ENCODE peak calls at places on chromosomes 13 and 19, in nine cellular contexts. T, K, G, B, Z, O, W, L and V are unnamed samples.

GRCh38 chr13:102878491-102878890 is 32.7 kb downstream of the ERCC5 start:
- DNase-seq in Z (no peak), W (no peak), T (no peak), B (peak; percentile 30), G (no peak), O (no peak), L (no peak), K (peak; percentile 70), V (no peak)

GRCh38 chr19:15463865-15464371 is 426 bp downstream of the RASAL3 start:
- DNase-seq in Z (peak; percentile 84), K (no peak), W (peak; percentile 20), B (no peak), O (no peak), T (peak; percentile 54), L (peak; percentile 56), G (no peak), V (no peak)

GRCh38 chr13:84377071-84377470 is 494.8 kb upstream of the SLITRK1 start:
- DNase-seq in K (no peak), T (no peak), Z (no peak), O (no peak), L (no peak), W (no peak), G (no peak), B (no peak), V (no peak)

GRCh38 chr13:75685239-75685697 is 49.1 kb downstream of the LMO7 start:
- DNase-seq in O (no peak), Z (no peak), G (no peak), K (peak; percentile 88), B (peak; percentile 72), T (no peak), W (no peak), L (peak; percentile 52), V (no peak)

GRCh38 chr13:106373304-106373988 is 162.0 kb downstream of the EFNB2 start:
- DNase-seq in G (no peak), B (no peak), W (no peak), K (peak; percentile 44), Z (no peak), T (no peak), O (no peak), L (no peak), V (no peak)

GRCh38 chr19:29873024-29873800 is 61.4 kb downstream of the CCNE1 start:
- DNase-seq in O (peak; percentile 77), Z (peak; percentile 92), G (peak; percentile 75), L (peak; percentile 75), B (no peak), T (peak; percentile 83), K (peak; percentile 26), W (no peak), V (peak; percentile 88)

GRCh38 chr19:9857920-9858746 is 23.0 kb downstream of the PIN1 start:
- DNase-seq in L (no peak), O (no peak), Z (peak; percentile 45), B (no peak), G (no peak), T (no peak), K (no peak), W (no peak), V (no peak)

GRCh38 chr19:5466814-5467291 is 11.6 kb downstream of the ZNRF4 start:
- DNase-seq in L (no peak), K (peak; percentile 10), O (no peak), G (no peak), Z (no peak), T (no peak), B (no peak), W (no peak), V (no peak)

GRCh38 chr19:5434351-5434917 is 20.8 kb upstream of the ZNRF4 start:
- DNase-seq in K (no peak), T (no peak), Z (no peak), L (no peak), O (no peak), B (no peak), G (no peak), W (no peak), V (no peak)

GRCh38 chr13:51638497-51638871 is 54.2 kb downstream of the WDFY2 start:
- DNase-seq in O (no peak), K (no peak), G (no peak), B (no peak), T (no peak), L (no peak), W (no peak), Z (no peak), V (no peak)

GRCh38 chr19:17209126-17210036 is 5.8 kb upstream of the USE1 start:
- DNase-seq in W (no peak), T (no peak), B (no peak), O (peak; percentile 45), L (peak; percentile 98), K (peak; percentile 37), G (no peak), Z (peak; percentile 62), V (no peak)

GRCh38 chr19:3813473-3814392 is 27.6 kb upstream of the MATK start:
- DNase-seq in O (no peak), T (no peak), W (no peak), B (no peak), K (no peak), L (peak; percentile 24), G (no peak), Z (no peak), V (no peak)

GRCh38 chr19:48053856-48054255 is 10.0 kb upstream of the CABP5 start:
- DNase-seq in L (no peak), T (no peak), O (no peak), G (no peak), Z (no peak), K (no peak), B (no peak), W (no peak), V (no peak)

GRCh38 chr13:29730253-29730652 is 120.2 kb downstream of the UBL3 start:
- DNase-seq in W (no peak), L (no peak), B (no peak), K (no peak), T (no peak), O (no peak), Z (no peak), G (no peak), V (no peak)
- TF ChIP-seq CTCF in W (no peak), L (peak; percentile 49), B (peak; percentile 10), K (no peak), T (no peak), O (no peak), Z (no peak), G (peak; percentile 15), V (no peak)

GRCh38 chr13:36193151-36193855 is 21.1 kb downstream of the SOHLH2 start:
- DNase-seq in B (no peak), Z (no peak), W (no peak), L (no peak), O (no peak), T (no peak), G (no peak), K (peak; percentile 48), V (no peak)

GRCh38 chr13:36190771-36191170 is 23.6 kb downstream of the SOHLH2 start:
- DNase-seq in O (no peak), W (no peak), Z (no peak), K (peak; percentile 14), B (no peak), T (no peak), G (no peak), L (no peak), V (no peak)

GRCh38 chr13:36188446-36188845 is 25.9 kb downstream of the SOHLH2 start:
- DNase-seq in O (no peak), G (no peak), K (no peak), L (no peak), B (no peak), T (no peak), Z (no peak), W (no peak), V (no peak)

GRCh38 chr13:36192166-36192565 is 22.2 kb downstream of the SOHLH2 start:
- DNase-seq in B (no peak), G (no peak), O (no peak), T (no peak), W (no peak), K (no peak), Z (no peak), L (no peak), V (no peak)
- TF ChIP-seq CTCF in B (no peak), G (no peak), O (no peak), T (no peak), W (no peak), K (no peak), Z (no peak), L (no peak), V (no peak)

GRCh38 chr19:38849746-38850230 is at the start of gene HNRNPL:
- DNase-seq in T (no peak), O (no peak), W (peak; percentile 100), L (no peak), Z (peak; percentile 96), K (no peak), G (peak; percentile 99), B (no peak), V (no peak)

GRCh38 chr19:38851622-38852230 is 1.9 kb upstream of the HNRNPL start:
- DNase-seq in T (peak; percentile 97), G (peak; percentile 87), L (peak; percentile 91), Z (peak; percentile 97), K (peak; percentile 95), O (peak; percentile 96), W (peak; percentile 72), B (peak; percentile 79), V (peak; percentile 97)

GRCh38 chr19:38849147-38849745 is 540 bp downstream of the HNRNPL start:
- DNase-seq in W (peak; percentile 80), K (peak; percentile 96), L (peak; percentile 89), O (peak; percentile 96), G (peak; percentile 96), Z (peak; percentile 97), T (peak; percentile 99), B (peak; percentile 89), V (peak; percentile 99)

GRCh38 chr19:38850976-38851621 is 1.3 kb upstream of the HNRNPL start:
- DNase-seq in Z (peak; percentile 58), W (no peak), O (no peak), L (no peak), B (no peak), K (peak; percentile 20), T (peak; percentile 74), G (peak; percentile 19), V (no peak)

DNA sequence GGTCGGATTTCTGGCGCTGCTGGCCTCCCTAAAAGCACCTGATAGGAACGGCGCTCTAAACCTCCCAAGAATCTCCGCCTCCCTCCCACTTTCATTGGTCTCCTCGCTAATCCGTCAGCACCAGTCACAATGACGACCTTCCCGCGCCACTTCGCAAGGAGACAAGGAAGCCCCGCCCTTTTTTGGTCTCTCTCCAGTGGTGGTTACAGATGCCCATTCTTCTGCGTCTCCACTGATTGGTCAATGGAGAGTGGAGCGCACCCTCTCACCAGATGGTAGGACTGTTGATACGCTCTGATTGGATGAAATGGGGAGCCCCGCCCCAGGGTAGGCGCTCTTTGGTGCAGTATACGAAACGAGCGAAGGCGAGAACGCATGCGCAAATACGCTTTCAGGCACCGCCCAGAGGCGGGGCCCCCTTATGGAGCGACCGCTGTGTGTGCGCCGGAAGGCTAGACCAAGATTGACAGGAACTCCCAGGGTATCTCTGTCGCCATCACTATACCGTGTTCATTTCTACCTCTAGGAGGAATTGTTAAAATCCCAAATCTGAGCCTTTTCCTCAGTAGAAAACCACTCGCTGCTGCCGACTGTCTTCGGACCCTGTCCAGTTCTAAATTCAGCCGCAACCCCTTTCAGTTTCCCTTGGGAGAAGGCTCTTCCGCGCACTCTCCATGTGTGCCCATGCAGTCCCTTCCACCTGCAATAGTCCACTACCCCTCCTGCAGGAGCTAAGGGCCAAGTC is 617 bp upstream of the HNRNPL start:
- DNase-seq in G (peak; percentile 96), W (peak; percentile 100), O (peak; percentile 100), Z (peak; percentile 86), T (peak; percentile 100), B (peak; percentile 100), L (peak; percentile 100), K (peak; percentile 100), V (peak; percentile 100)
- TF ChIP-seq CTCF in G (no peak), W (peak; percentile 50), O (peak; percentile 2), Z (peak; percentile 14), T (peak; percentile 34), B (peak; percentile 23), L (peak; percentile 33), K (peak; percentile 12), V (peak; percentile 10)

GRCh38 chr19:771332-771785 is 20.4 kb downstream of the MISP start:
- DNase-seq in G (no peak), T (peak; percentile 72), O (peak; percentile 60), K (peak; percentile 69), L (peak; percentile 64), B (no peak), Z (no peak), W (no peak), V (no peak)
- TF ChIP-seq CTCF in G (peak; percentile 45), T (peak; percentile 53), O (peak; percentile 55), K (peak; percentile 78), L (peak; percentile 69), B (peak; percentile 61), Z (peak; percentile 48), W (peak; percentile 58), V (peak; percentile 67)